ENCODE peak calls at places on chromosomes 3 and 15, in four cellular contexts. J is NCI-H2029 treated with DMSO at 0.1 percent for 48 hours, M is PC-9, D is NCI-H446 treated with DMSO at 0.1 percent for 48 hours. I is an unnamed sample.

GRCh38 chr15:77631790-77632551 is 741 bp downstream of the LINGO1 start:
- DNase-seq in D (no peak), M (no peak), J (no peak), I (no peak)

GRCh38 chr3:57696861-57697321 is 4.0 kb upstream of the DENND6A start:
- DNase-seq in M (peak; percentile 14), J (peak; percentile 27), D (no peak), I (no peak)

GRCh38 chr15:58065445-58066041 is at the start of gene ALDH1A2:
- DNase-seq in M (no peak), J (no peak), D (no peak), I (no peak)

GRCh38 chr15:99536422-99537033 is 29.3 kb upstream of the MEF2A start:
- DNase-seq in M (peak; percentile 42), D (peak; percentile 21), J (no peak), I (peak; percentile 69)

GRCh38 chr15:68272797-68273271 is 4.7 kb upstream of the FEM1B start:
- DNase-seq in J (no peak), D (no peak), M (no peak), I (no peak)

GRCh38 chr15:44726568-44727461 is 9.5 kb upstream of the TRIM69 start:
- DNase-seq in J (no peak), D (no peak), M (peak; percentile 62), I (peak; percentile 79)

GRCh38 chr3:138921316-138922292 is 25.3 kb downstream of the FOXL2 start:
- DNase-seq in D (no peak), J (no peak), M (peak; percentile 83), I (peak; percentile 87)

GRCh38 chr3:46208167-46208704 is at the start of gene CCR1:
- DNase-seq in M (peak; percentile 52), D (no peak), J (no peak), I (no peak)

GRCh38 chr15:67076147-67076843 is 10.9 kb downstream of the SMAD3 start:
- DNase-seq in D (no peak), J (no peak), M (no peak), I (peak; percentile 91)

GRCh38 chr3:52704611-52705437 is 767 bp downstream of the GLT8D1 start:
- DNase-seq in J (no peak), M (peak; percentile 26), D (no peak), I (peak; percentile 39)

GRCh38 chr3:133384331-133385027 is 15.4 kb upstream of the BFSP2 start:
- DNase-seq in M (peak; percentile 55), D (peak; percentile 69), J (peak; percentile 61), I (no peak)

GRCh38 chr15:83983634-83984458 is 251.7 kb upstream of the GOLGA6L4 start:
- DNase-seq in J (no peak), D (no peak), M (no peak), I (no peak)

GRCh38 chr15:48913141-48913540 is 35.2 kb downstream of the EID1 start:
- DNase-seq in J (no peak), D (no peak), M (peak; percentile 5), I (peak; percentile 6)

GRCh38 chr3:98070840-98071239 is 16.1 kb upstream of the OR5AC2 start:
- DNase-seq in J (no peak), D (no peak), M (no peak), I (no peak)

GRCh38 chr3:11720220-11721113 is 76.8 kb upstream of the VGLL4 start:
- DNase-seq in M (peak; percentile 70), J (peak; percentile 87), D (peak; percentile 19), I (peak; percentile 87)

GRCh38 chr3:43998841-43999805 is 242.6 kb upstream of the TOPAZ1 start:
- DNase-seq in M (peak; percentile 90), D (no peak), J (peak; percentile 55), I (peak; percentile 81)

GRCh38 chr3:130961458-130961857 is 65.2 kb downstream of the ASTE1 start:
- DNase-seq in M (no peak), D (no peak), J (no peak), I (no peak)

GRCh38 chr3:195549931-195550519 is 6.9 kb upstream of the PPP1R2 start:
- DNase-seq in D (no peak), M (no peak), J (no peak), I (no peak)

GRCh38 chr3:113495035-113495434 is 19.9 kb downstream of the SPICE1 start:
- DNase-seq in J (no peak), M (peak; percentile 12), D (peak; percentile 11), I (no peak)

GRCh38 chr15:31062310-31062964 is 39.1 kb downstream of the TRPM1 start:
- DNase-seq in M (no peak), J (no peak), D (no peak), I (no peak)

GRCh38 chr15:67290319-67290718 is 35.7 kb downstream of the IQCH start:
- DNase-seq in D (no peak), J (no peak), M (no peak), I (no peak)

GRCh38 chr3:13300546-13301294 is 119.4 kb downstream of the NUP210 start:
- DNase-seq in M (no peak), J (no peak), D (no peak), I (no peak)

GRCh38 chr3:32401541-32402052 is 9.9 kb downstream of the CMTM7 start:
- DNase-seq in D (peak; percentile 83), J (peak; percentile 76), M (peak; percentile 67), I (peak; percentile 79)

GRCh38 chr3:145776782-145777408 is 384.1 kb downstream of the PLOD2 start:
- DNase-seq in D (peak; percentile 15), J (no peak), M (peak; percentile 25), I (peak; percentile 9)

GRCh38 chr15:29364429-29365078 is 94.9 kb upstream of the NSMCE3 start:
- DNase-seq in J (no peak), D (no peak), M (no peak), I (no peak)

GRCh38 chr15:73375755-73376305 is 7.1 kb upstream of the HCN4 start:
- DNase-seq in D (no peak), M (no peak), J (peak; percentile 39), I (no peak)

GRCh38 chr3:10933470-10933957 is 59.0 kb upstream of the SLC6A1 start:
- DNase-seq in D (no peak), J (no peak), M (no peak), I (no peak)

GRCh38 chr3:111538687-111539086 is 3.3 kb upstream of the CD96 start:
- DNase-seq in D (no peak), M (peak; percentile 42), J (no peak), I (no peak)

GRCh38 chr3:50450135-50450911 is 53.1 kb downstream of the CACNA2D2 start:
- DNase-seq in J (no peak), D (no peak), M (no peak), I (no peak)

GRCh38 chr15:32003558-32003957 is 26.8 kb upstream of the CHRNA7 start:
- DNase-seq in M (no peak), J (no peak), D (no peak), I (no peak)

GRCh38 chr3:56251343-56251945 is 216.8 kb downstream of the ERC2 start:
- DNase-seq in M (peak; percentile 18), J (peak; percentile 15), D (no peak), I (peak; percentile 41)

GRCh38 chr15:45641374-45641778 is 6.5 kb downstream of the SQOR start:
- DNase-seq in D (no peak), M (peak; percentile 31), J (no peak), I (peak; percentile 88)

GRCh38 chr15:99435138-99435695 is 130.6 kb upstream of the MEF2A start:
- DNase-seq in D (no peak), J (no peak), M (peak; percentile 95), I (no peak)

GRCh38 chr3:178420033-178420432 is 116.2 kb upstream of the KCNMB2 start:
- DNase-seq in D (no peak), M (no peak), J (peak; percentile 68), I (no peak)

GRCh38 chr3:126554560-126555525 is 3.9 kb downstream of the C3orf22 start:
- DNase-seq in D (no peak), M (no peak), J (no peak), I (no peak)